ENCODE peak calls at places on chromosomes 16 and 17, in four cellular contexts. One of them, this sample, is unnamed.

GRCh38 chr17:63930951-63931575 is 1.1 kb downstream of the CD79B start:
- DNase-seq in pancreas: no peak
- DNase-seq in heart right ventricle: peak; percentile 77
- DNase-seq in GM23248: no peak
- DNase-seq in this sample: peak; percentile 43

GRCh38 chr17:82887255-82888164 is 47.7 kb upstream of the ZNF750 start:
- DNase-seq in pancreas: no peak
- DNase-seq in heart right ventricle: peak; percentile 8
- DNase-seq in GM23248: no peak
- DNase-seq in this sample: no peak

GRCh38 chr17:75783069-75783783 is 1.4 kb upstream of the UNK start:
- DNase-seq in pancreas: no peak
- DNase-seq in heart right ventricle: no peak
- DNase-seq in GM23248: peak; percentile 86
- DNase-seq in this sample: peak; percentile 66

GRCh38 chr17:40364121-40364861 is at the start of gene GJD3:
- DNase-seq in pancreas: no peak
- DNase-seq in heart right ventricle: peak; percentile 40
- DNase-seq in GM23248: no peak
- DNase-seq in this sample: no peak

GRCh38 chr17:1188812-1189211 is 9.0 kb upstream of the ABR start:
- DNase-seq in pancreas: peak; percentile 77
- DNase-seq in heart right ventricle: peak; percentile 77
- DNase-seq in GM23248: peak; percentile 87
- DNase-seq in this sample: no peak

GRCh38 chr17:51200295-51200694 is 34.1 kb downstream of the NME2 start:
- DNase-seq in pancreas: no peak
- DNase-seq in heart right ventricle: no peak
- DNase-seq in GM23248: no peak
- DNase-seq in this sample: peak; percentile 27

GRCh38 chr17:64503821-64504768 is 2.0 kb downstream of the DDX5 start:
- DNase-seq in pancreas: no peak
- DNase-seq in heart right ventricle: no peak
- DNase-seq in GM23248: peak; percentile 58
- DNase-seq in this sample: no peak

GRCh38 chr17:79632432-79632735 is 21.5 kb upstream of the RBFOX3 start:
- DNase-seq in pancreas: peak; percentile 6
- DNase-seq in heart right ventricle: no peak
- DNase-seq in GM23248: no peak
- DNase-seq in this sample: no peak

GRCh38 chr17:63345598-63345997 is 100.5 kb downstream of the CYB561 start:
- DNase-seq in pancreas: no peak
- DNase-seq in heart right ventricle: no peak
- DNase-seq in GM23248: peak; percentile 78
- DNase-seq in this sample: no peak

GRCh38 chr17:35895602-35896001 is 15.4 kb upstream of the CCL5 start:
- DNase-seq in pancreas: no peak
- DNase-seq in heart right ventricle: no peak
- DNase-seq in GM23248: peak; percentile 35
- DNase-seq in this sample: no peak

GRCh38 chr16:20023190-20023589 is 50.5 kb downstream of the GPR139 start:
- DNase-seq in pancreas: no peak
- DNase-seq in heart right ventricle: no peak
- DNase-seq in GM23248: peak; percentile 18
- DNase-seq in this sample: no peak

GRCh38 chr17:31877341-31877740 is 18.3 kb upstream of the COPRS start:
- DNase-seq in pancreas: no peak
- DNase-seq in heart right ventricle: no peak
- DNase-seq in GM23248: no peak
- DNase-seq in this sample: no peak

GRCh38 chr16:50265260-50265659 is 1.1 kb upstream of the ADCY7 start:
- DNase-seq in pancreas: no peak
- DNase-seq in heart right ventricle: no peak
- DNase-seq in GM23248: peak; percentile 28
- DNase-seq in this sample: peak; percentile 63

GRCh38 chr16:69522732-69523404 is 42.9 kb upstream of the NFAT5 start:
- DNase-seq in pancreas: no peak
- DNase-seq in heart right ventricle: no peak
- DNase-seq in GM23248: no peak
- DNase-seq in this sample: no peak

GRCh38 chr17:43734376-43734775 is 24.2 kb downstream of the SOST start:
- DNase-seq in pancreas: no peak
- DNase-seq in heart right ventricle: no peak
- DNase-seq in GM23248: peak; percentile 92
- DNase-seq in this sample: no peak

GRCh38 chr16:81366316-81366932 is 51.7 kb downstream of the GAN start:
- DNase-seq in pancreas: no peak
- DNase-seq in heart right ventricle: no peak
- DNase-seq in GM23248: peak; percentile 70
- DNase-seq in this sample: peak; percentile 50

GRCh38 chr17:40307001-40307690 is 1.8 kb upstream of the RARA start:
- DNase-seq in pancreas: no peak
- DNase-seq in heart right ventricle: no peak
- DNase-seq in GM23248: peak; percentile 89
- DNase-seq in this sample: no peak

GRCh38 chr16:1668612-1669319 is 9.3 kb upstream of the JPT2 start:
- DNase-seq in pancreas: no peak
- DNase-seq in heart right ventricle: no peak
- DNase-seq in GM23248: no peak
- DNase-seq in this sample: no peak

GRCh38 chr17:57730026-57730701 is 14.9 kb downstream of the CCDC182 start:
- DNase-seq in pancreas: no peak
- DNase-seq in heart right ventricle: no peak
- DNase-seq in GM23248: no peak
- DNase-seq in this sample: no peak

GRCh38 chr16:67448580-67448979 is 17.7 kb downstream of the HSD11B2 start:
- DNase-seq in pancreas: no peak
- DNase-seq in heart right ventricle: no peak
- DNase-seq in GM23248: no peak
- DNase-seq in this sample: no peak
- H3K27ac ChIP-seq in pancreas: no peak overlapping the region
- H3K27ac ChIP-seq in heart right ventricle: no peak overlapping the region
- H3K27ac ChIP-seq in GM23248: no peak overlapping the region
- H3K27ac ChIP-seq in this sample: no peak overlapping the region

GRCh38 chr16:15653227-15653626 is 3.2 kb downstream of the NDE1 start:
- DNase-seq in pancreas: no peak
- DNase-seq in heart right ventricle: no peak
- DNase-seq in GM23248: peak; percentile 93
- DNase-seq in this sample: no peak
- H3K4me3 ChIP-seq in pancreas: no peak overlapping the region
- H3K4me3 ChIP-seq in heart right ventricle: peak overlapping the region; percentile 13
- H3K4me3 ChIP-seq in GM23248: peak overlapping the region; percentile 66
- H3K4me3 ChIP-seq in this sample: no peak overlapping the region

GRCh38 chr17:17171991-17172939 is 33.9 kb downstream of the PLD6 start:
- DNase-seq in pancreas: no peak
- DNase-seq in heart right ventricle: peak; percentile 70
- DNase-seq in GM23248: no peak
- DNase-seq in this sample: no peak

GRCh38 chr17:17171186-17171585 is 34.9 kb downstream of the PLD6 start:
- DNase-seq in pancreas: no peak
- DNase-seq in heart right ventricle: no peak
- DNase-seq in GM23248: no peak
- DNase-seq in this sample: no peak

GRCh38 chr17:17168401-17168800 is 37.7 kb downstream of the PLD6 start:
- DNase-seq in pancreas: no peak
- DNase-seq in heart right ventricle: no peak
- DNase-seq in GM23248: no peak
- DNase-seq in this sample: no peak

GRCh38 chr17:17169396-17169795 is 36.7 kb downstream of the PLD6 start:
- DNase-seq in pancreas: no peak
- DNase-seq in heart right ventricle: no peak
- DNase-seq in GM23248: no peak
- DNase-seq in this sample: no peak

GRCh38 chr17:17170346-17170976 is 35.7 kb downstream of the PLD6 start:
- DNase-seq in pancreas: no peak
- DNase-seq in heart right ventricle: no peak
- DNase-seq in GM23248: peak; percentile 31
- DNase-seq in this sample: no peak
- H3K27ac ChIP-seq in pancreas: no peak overlapping the region
- H3K27ac ChIP-seq in heart right ventricle: no peak overlapping the region
- H3K27ac ChIP-seq in GM23248: no peak overlapping the region
- H3K27ac ChIP-seq in this sample: no peak overlapping the region

DNA sequence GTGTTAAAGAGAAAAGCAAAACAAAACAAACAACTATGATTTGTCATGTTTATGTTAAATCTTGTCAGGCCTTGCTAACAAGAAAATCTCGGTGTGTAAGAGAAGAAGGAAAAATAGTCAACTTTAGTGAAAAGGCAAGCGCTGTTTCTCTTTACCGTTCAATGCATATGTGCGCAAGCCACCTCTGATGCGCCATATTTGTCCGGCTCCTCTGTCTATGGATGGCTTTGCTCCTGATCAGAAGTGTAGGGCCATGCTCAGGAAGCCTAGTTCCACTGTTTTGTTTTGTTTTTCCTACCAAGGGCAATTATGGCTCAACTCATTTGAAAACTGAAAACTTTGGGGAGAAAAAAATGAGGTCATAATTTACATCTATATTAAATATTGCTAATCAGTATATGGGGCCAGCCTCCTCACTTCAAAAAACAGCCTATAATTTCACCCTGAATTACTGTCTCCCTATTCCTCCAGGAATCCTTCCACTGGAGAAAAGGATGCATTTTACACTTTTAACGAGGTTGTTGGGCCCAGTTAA is 4.6 kb downstream of the MAF start:
- DNase-seq in pancreas: no peak
- DNase-seq in heart right ventricle: no peak
- DNase-seq in GM23248: no peak
- DNase-seq in this sample: no peak
- H3K4me3 ChIP-seq in pancreas: no peak overlapping the region
- H3K4me3 ChIP-seq in heart right ventricle: peak overlapping the region; percentile 69
- H3K4me3 ChIP-seq in GM23248: no peak overlapping the region
- H3K4me3 ChIP-seq in this sample: peak overlapping the region; percentile 39

DNA sequence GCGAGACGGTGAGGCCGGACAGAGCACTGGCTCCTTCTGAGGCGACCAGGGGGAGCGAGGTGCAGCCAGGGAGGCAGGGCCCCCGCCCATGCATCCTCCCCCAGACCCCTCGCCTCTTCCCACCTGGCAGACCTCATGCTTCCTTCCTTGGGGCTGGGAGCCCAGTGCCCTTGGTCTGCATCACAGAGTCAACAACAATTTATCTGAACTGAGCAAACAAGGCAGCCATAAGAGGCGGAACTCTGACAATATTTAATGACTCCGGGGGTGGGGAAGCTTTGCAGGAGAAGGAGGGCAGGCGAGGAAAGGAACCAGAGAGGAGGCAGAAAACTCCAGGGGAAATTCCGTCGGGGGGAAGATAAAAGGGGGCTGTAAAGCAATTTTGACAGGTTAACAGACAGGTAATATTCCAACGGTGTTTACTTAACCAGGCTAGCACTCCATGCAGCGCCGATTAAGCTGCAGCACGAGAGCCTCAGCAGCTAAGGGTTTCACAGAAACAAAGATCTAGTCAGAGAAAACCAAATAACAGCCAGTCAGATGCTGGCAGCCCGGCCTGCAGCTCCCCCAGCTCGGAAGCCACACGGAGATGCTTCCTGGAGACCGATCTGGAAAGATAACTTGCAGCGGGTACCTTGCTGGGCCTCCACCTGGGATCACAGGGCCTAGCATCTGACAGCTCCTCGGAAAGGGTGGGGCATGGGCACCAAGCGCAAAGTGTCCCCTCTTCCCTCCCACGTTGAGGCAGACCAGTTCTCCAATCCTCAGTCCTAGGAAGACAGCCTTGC is 398.2 kb downstream of the SOX9 start:
- DNase-seq in pancreas: peak; percentile 87
- DNase-seq in heart right ventricle: no peak
- DNase-seq in GM23248: no peak
- DNase-seq in this sample: no peak
- H3K27ac ChIP-seq in pancreas: peak overlapping the region; percentile 84
- H3K27ac ChIP-seq in heart right ventricle: no peak overlapping the region
- H3K27ac ChIP-seq in GM23248: no peak overlapping the region
- H3K27ac ChIP-seq in this sample: no peak overlapping the region

DNA sequence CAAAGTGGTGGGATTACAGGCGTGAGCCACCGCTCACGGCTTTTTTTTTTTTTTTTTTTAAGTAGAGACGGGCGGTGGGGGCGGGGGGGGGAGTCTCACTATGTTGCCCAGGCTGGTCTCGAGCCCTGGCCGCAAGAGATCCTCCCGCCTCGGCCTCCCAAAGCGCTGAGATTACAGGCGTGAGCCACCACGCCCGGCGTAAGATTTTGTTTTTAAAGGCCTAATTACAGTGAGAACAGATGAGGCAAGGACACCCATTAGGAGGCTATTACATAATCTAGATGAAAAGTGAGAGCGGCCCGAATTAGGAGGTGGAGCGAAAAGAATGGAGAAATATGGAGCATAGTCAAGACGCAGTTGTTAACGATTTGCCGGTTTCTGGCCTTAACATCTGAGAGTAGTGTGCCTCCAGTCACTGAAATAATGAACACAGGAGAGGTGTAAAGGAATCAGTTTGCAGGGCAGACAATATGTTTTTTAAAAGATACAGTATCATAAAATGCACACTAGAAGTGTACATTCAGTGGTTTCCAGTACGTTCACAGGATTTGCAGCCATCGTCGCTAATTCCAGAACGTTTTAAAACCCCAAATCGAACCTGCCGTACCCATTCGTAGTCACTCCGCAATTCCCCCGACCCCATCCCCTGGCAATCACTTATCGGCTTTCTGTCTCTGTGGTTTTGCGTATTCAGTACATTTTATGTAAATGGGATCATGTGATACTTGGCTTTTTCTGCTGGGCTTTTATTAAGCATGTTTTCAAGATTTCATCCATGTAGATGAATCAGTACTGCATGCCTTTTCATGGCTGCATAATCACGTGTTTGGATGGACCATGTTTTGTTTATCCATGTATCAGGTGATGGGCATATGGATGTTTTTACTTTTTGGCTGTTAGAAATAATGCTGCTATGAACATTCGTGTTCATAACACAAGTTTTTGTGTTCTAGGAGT is 1.4 kb upstream of the SLX4 start:
- DNase-seq in pancreas: no peak
- DNase-seq in heart right ventricle: no peak
- DNase-seq in GM23248: peak; percentile 26
- DNase-seq in this sample: no peak
- H3K4me3 ChIP-seq in pancreas: peak overlapping the region; percentile 68
- H3K4me3 ChIP-seq in heart right ventricle: peak overlapping the region; percentile 98
- H3K4me3 ChIP-seq in GM23248: peak overlapping the region; percentile 93
- H3K4me3 ChIP-seq in this sample: no peak overlapping the region

GRCh38 chr17:10741416-10742140 is 11.8 kb upstream of the TMEM220 start:
- DNase-seq in pancreas: no peak
- DNase-seq in heart right ventricle: no peak
- DNase-seq in GM23248: no peak
- DNase-seq in this sample: no peak

GRCh38 chr17:10738516-10739258 is 8.9 kb upstream of the TMEM220 start:
- DNase-seq in pancreas: no peak
- DNase-seq in heart right ventricle: no peak
- DNase-seq in GM23248: peak; percentile 22
- DNase-seq in this sample: no peak

GRCh38 chr17:10737168-10737622 is 7.4 kb upstream of the TMEM220 start:
- DNase-seq in pancreas: peak; percentile 77
- DNase-seq in heart right ventricle: peak; percentile 33
- DNase-seq in GM23248: peak; percentile 83
- DNase-seq in this sample: peak; percentile 30

GRCh38 chr17:10737786-10738185 is 8.0 kb upstream of the TMEM220 start:
- DNase-seq in pancreas: no peak
- DNase-seq in heart right ventricle: no peak
- DNase-seq in GM23248: no peak
- DNase-seq in this sample: no peak

GRCh38 chr17:10739341-10739905 is 9.6 kb upstream of the TMEM220 start:
- DNase-seq in pancreas: no peak
- DNase-seq in heart right ventricle: no peak
- DNase-seq in GM23248: no peak
- DNase-seq in this sample: no peak
- H3K27ac ChIP-seq in pancreas: no peak overlapping the region
- H3K27ac ChIP-seq in heart right ventricle: no peak overlapping the region
- H3K27ac ChIP-seq in GM23248: no peak overlapping the region
- H3K27ac ChIP-seq in this sample: no peak overlapping the region

GRCh38 chr16:86498155-86498651 is 12.1 kb upstream of the FOXF1 start:
- DNase-seq in pancreas: no peak
- DNase-seq in heart right ventricle: no peak
- DNase-seq in GM23248: no peak
- DNase-seq in this sample: no peak
- H3K4me3 ChIP-seq in pancreas: no peak overlapping the region
- H3K4me3 ChIP-seq in heart right ventricle: no peak overlapping the region
- H3K4me3 ChIP-seq in GM23248: no peak overlapping the region
- H3K4me3 ChIP-seq in this sample: no peak overlapping the region